ENCODE peak calls at places on chromosomes 6 and 20, in nine cellular contexts. P is renal cortical epithelial cell, A is T-helper 2 cell, B is HT-29, C is heart right ventricle, L is GF-D8, R is pons, Q is NCI-H1092, O is T-helper 1 cell. H is an unnamed sample.

GRCh38 chr6:29949934-29950333 is 7.6 kb downstream of the HLA-A start:
- DNase-seq in A (no peak), O (no peak), B (no peak), Q (no peak), C (no peak), L (no peak), R (no peak), P (no peak), H (no peak)

GRCh38 chr20:53547664-53548239 is 45.9 kb downstream of the ZNF217 start:
- DNase-seq in R (peak; percentile 77), O (peak; percentile 49), C (peak; percentile 45), P (peak; percentile 67), A (no peak), Q (peak; percentile 28), B (peak; percentile 85), L (peak; percentile 15), H (no peak)

GRCh38 chr6:135451617-135452190 is 45.8 kb downstream of the AHI1 start:
- DNase-seq in O (peak; percentile 39), B (peak; percentile 66), C (no peak), Q (no peak), L (peak; percentile 1), A (no peak), P (peak; percentile 59), R (peak; percentile 50), H (no peak)

GRCh38 chr6:17280552-17281090 is 540 bp upstream of the RBM24 start:
- DNase-seq in R (no peak), A (no peak), P (no peak), B (no peak), O (no peak), L (no peak), C (peak; percentile 61), Q (no peak), H (no peak)

GRCh38 chr6:49736017-49736508 is 8.1 kb downstream of the CRISP3 start:
- DNase-seq in C (no peak), A (no peak), P (no peak), B (no peak), R (no peak), O (no peak), Q (no peak), L (no peak), H (no peak)

GRCh38 chr6:30091577-30092381 is 16.2 kb upstream of the RNF39 start:
- DNase-seq in O (no peak), Q (no peak), A (no peak), R (no peak), B (peak; percentile 89), C (no peak), L (no peak), P (peak; percentile 72), H (no peak)

GRCh38 chr6:74259931-74260330 is 563.9 kb downstream of the CD109 start:
- DNase-seq in B (no peak), L (no peak), P (peak; percentile 30), R (no peak), Q (no peak), O (no peak), C (no peak), A (no peak), H (no peak)

GRCh38 chr20:16441526-16442164 is 131.6 kb downstream of the KIF16B start:
- DNase-seq in P (no peak), A (no peak), C (no peak), O (no peak), Q (no peak), B (no peak), R (no peak), L (no peak), H (no peak)

GRCh38 chr6:20819774-20820400 is 285.6 kb downstream of the CDKAL1 start:
- DNase-seq in L (no peak), C (no peak), P (no peak), Q (no peak), A (no peak), R (no peak), O (no peak), B (no peak), H (no peak)

GRCh38 chr6:42163941-42164340 is 9.2 kb upstream of the GUCA1A start:
- DNase-seq in O (no peak), C (no peak), B (no peak), L (no peak), Q (no peak), R (no peak), P (no peak), A (no peak), H (no peak)

GRCh38 chr6:21085643-21086042 is 507.9 kb upstream of the SOX4 start:
- DNase-seq in B (no peak), P (no peak), Q (no peak), L (no peak), C (no peak), A (no peak), R (no peak), O (no peak), H (no peak)

GRCh38 chr6:100464910-100465700 is at the start of gene SIM1:
- DNase-seq in C (no peak), P (peak; percentile 73), B (no peak), O (no peak), A (no peak), Q (peak; percentile 67), L (no peak), R (no peak), H (no peak)

GRCh38 chr6:31836036-31836675 is 8.6 kb downstream of the HSPA1B start:
- DNase-seq in O (no peak), A (no peak), C (no peak), L (no peak), B (peak; percentile 1), P (no peak), Q (no peak), R (no peak), H (no peak)

GRCh38 chr6:165548450-165548849 is 114.6 kb downstream of the PDE10A start:
- DNase-seq in O (no peak), Q (no peak), L (no peak), A (no peak), P (no peak), R (no peak), B (no peak), C (no peak), H (no peak)

GRCh38 chr6:72665599-72665998 is 43.7 kb downstream of the KCNQ5 start:
- DNase-seq in O (no peak), L (no peak), P (no peak), Q (no peak), A (no peak), C (no peak), B (no peak), R (no peak), H (no peak)